ENCODE peak calls at places on chromosomes 16 and 17, in seven cellular contexts. Y is ecto neural progenitor cell; V is body of pancreas; G is effector memory CD4-positive, alpha-beta T cell; R is T-cell; C is activated CD8-positive, alpha-beta memory T cell treated with anti-CD3 and anti-CD28 coated beads for 1 hour; K is activated CD8-positive, alpha-beta T cell treated with anti-CD3 and anti-CD28 coated beads, Interleukin-2, amount 10 ng/mL, durations not matched to agents 7 days and 5 days. W is an unnamed sample.

GRCh38 chr16:59459811-59460210 is 725.7 kb upstream of the GOT2 start:
- DNase-seq in Y (no peak), V (no peak), G (no peak), R (no peak), C (no peak), K (no peak), W (no peak)

GRCh38 chr16:67928561-67929364 is 2.9 kb downstream of the CTRL start:
- DNase-seq in Y (peak; percentile 76), V (peak; percentile 85), G (peak; percentile 65), R (peak; percentile 62), C (peak; percentile 57), K (peak; percentile 87), W (peak; percentile 73)

GRCh38 chr17:1422907-1423306 is 22.9 kb upstream of the YWHAE start:
- DNase-seq in Y (no peak), V (no peak), G (no peak), R (no peak), C (no peak), K (no peak), W (no peak)

GRCh38 chr17:62206550-62206949 is 141.5 kb upstream of the MED13 start:
- DNase-seq in Y (no peak), V (no peak), G (no peak), R (no peak), C (no peak), K (no peak), W (no peak)

GRCh38 chr17:14310584-14310983 is 9.7 kb downstream of the HS3ST3B1 start:
- DNase-seq in Y (peak; percentile 46), V (no peak), G (no peak), R (no peak), C (no peak), K (no peak), W (no peak)

GRCh38 chr17:8935194-8935593 is 30.3 kb downstream of the PIK3R5 start:
- DNase-seq in Y (no peak), V (no peak), G (peak; percentile 43), R (peak; percentile 46), C (peak; percentile 25), K (peak; percentile 69), W (no peak)

GRCh38 chr16:87818533-87819161 is 50.7 kb downstream of the SLC7A5 start:
- DNase-seq in Y (peak; percentile 47), V (no peak), G (no peak), R (no peak), C (no peak), K (no peak), W (no peak)

GRCh38 chr17:12983986-12984932 is 33.6 kb downstream of the ELAC2 start:
- DNase-seq in Y (no peak), V (no peak), G (no peak), R (no peak), C (no peak), K (no peak), W (no peak)

W was measured in pons.